ENCODE peak calls at places on chromosome 14, in five cellular contexts. M is AG04450, H is astrocyte, N is astrocyte of the spinal cord, X is left ventricle myocardium inferior. T is an unnamed sample.

GRCh38 chr14:45201908-45202307 is 51.1 kb downstream of the MIS18BP1 start:
- DNase-seq in M (no peak), H (peak), N (peak), X (no peak), T (no peak)

GRCh38 chr14:102209224-102209966 is 69.7 kb downstream of the WDR20 start:
- DNase-seq in M (no peak), H (no peak), N (no peak), X (no peak), T (no peak)

GRCh38 chr14:89639687-89640086 is 222.7 kb upstream of the FOXN3 start:
- DNase-seq in M (no peak), H (no peak), N (no peak), X (no peak), T (no peak)

GRCh38 chr14:88551094-88551870 is 3.5 kb downstream of the PTPN21 start:
- DNase-seq in M (peak), H (peak), N (peak), X (peak), T (no peak)

GRCh38 chr14:104791425-104791824 is 4.1 kb downstream of the AKT1 start:
- DNase-seq in M (no peak), H (no peak), N (no peak), X (no peak), T (no peak)

GRCh38 chr14:80364274-80364673 is 153.0 kb upstream of the DIO2 start:
- DNase-seq in M (no peak), H (peak), N (peak), X (no peak), T (no peak)

GRCh38 chr14:64422006-64422405 is 33.9 kb downstream of the MTHFD1 start:
- DNase-seq in M (no peak), H (no peak), N (no peak), X (no peak), T (no peak)

GRCh38 chr14:35512765-35513164 is 21.2 kb upstream of the INSM2 start:
- DNase-seq in M (no peak), H (no peak), N (no peak), X (no peak), T (no peak)

GRCh38 chr14:71566276-71566675 is 366.0 kb upstream of the RGS6 start:
- DNase-seq in M (no peak), H (no peak), N (no peak), X (no peak), T (no peak)

GRCh38 chr14:59787045-59787674 is 83.4 kb downstream of the RTN1 start:
- DNase-seq in M (no peak), H (no peak), N (peak), X (no peak), T (no peak)

GRCh38 chr14:99514552-99515300 is 33.5 kb downstream of the CCNK start:
- DNase-seq in M (no peak), H (no peak), N (no peak), X (no peak), T (no peak)

GRCh38 chr14:95480109-95480886 is 36.2 kb downstream of the SYNE3 start:
- DNase-seq in M (no peak), H (no peak), N (no peak), X (peak), T (peak)

GRCh38 chr14:23654231-23654630 is 18.1 kb downstream of the DHRS2 start:
- DNase-seq in M (no peak), H (no peak), N (no peak), X (no peak), T (no peak)

GRCh38 chr14:36383674-36384421 is 63.4 kb upstream of the MBIP start:
- DNase-seq in M (no peak), H (no peak), N (no peak), X (peak), T (no peak)

GRCh38 chr14:97976861-97977260 is 1179.7 kb downstream of the VRK1 start:
- DNase-seq in M (no peak), H (no peak), N (no peak), X (peak), T (no peak)

GRCh38 chr14:36647827-36648753 is 13.6 kb upstream of the PAX9 start:
- DNase-seq in M (no peak), H (peak), N (peak), X (no peak), T (no peak)

GRCh38 chr14:26601856-26602255 is 4.0 kb upstream of the NOVA1 start:
- DNase-seq in M (no peak), H (no peak), N (no peak), X (no peak), T (no peak)

GRCh38 chr14:72663956-72664650 is 229.8 kb downstream of the DPF3 start:
- DNase-seq in M (no peak), H (peak), N (no peak), X (no peak), T (no peak)

GRCh38 chr14:102975662-102976061 is 53.2 kb downstream of the AMN start:
- DNase-seq in M (no peak), H (no peak), N (no peak), X (no peak), T (no peak)

GRCh38 chr14:104885031-104885972 is 20.2 kb downstream of the CEP170B start:
- DNase-seq in M (no peak), H (no peak), N (no peak), X (peak), T (peak)

GRCh38 chr14:54047645-54048308 is 91.2 kb upstream of the BMP4 start:
- DNase-seq in M (no peak), H (no peak), N (no peak), X (no peak), T (no peak)

GRCh38 chr14:99030436-99030835 is 241.6 kb downstream of the BCL11B start:
- DNase-seq in M (no peak), H (no peak), N (no peak), X (no peak), T (no peak)

GRCh38 chr14:97116546-97116945 is 319.4 kb downstream of the VRK1 start:
- DNase-seq in M (no peak), H (no peak), N (no peak), X (no peak), T (no peak)

GRCh38 chr14:74953686-74954085 is 1.7 kb downstream of the PGF start:
- DNase-seq in M (no peak), H (no peak), N (no peak), X (no peak), T (no peak)
- H3K4me3 ChIP-seq in M (no peak), H (peak), N (peak), X (peak), T (no peak)

GRCh38 chr14:49770212-49770817 is 2.4 kb downstream of the KLHDC2 start:
- DNase-seq in M (no peak), H (peak), N (peak), X (no peak), T (no peak)

GRCh38 chr14:49768301-49769121 is 558 bp downstream of the KLHDC2 start:
- DNase-seq in M (no peak), H (peak), N (peak), X (peak), T (peak)

GRCh38 chr14:49769171-49769570 is 1.2 kb downstream of the KLHDC2 start:
- DNase-seq in M (no peak), H (peak), N (peak), X (no peak), T (no peak)

GRCh38 chr14:49767473-49768300 is at the start of gene KLHDC2:
- DNase-seq in M (peak), H (peak), N (peak), X (peak), T (peak)

DNA sequence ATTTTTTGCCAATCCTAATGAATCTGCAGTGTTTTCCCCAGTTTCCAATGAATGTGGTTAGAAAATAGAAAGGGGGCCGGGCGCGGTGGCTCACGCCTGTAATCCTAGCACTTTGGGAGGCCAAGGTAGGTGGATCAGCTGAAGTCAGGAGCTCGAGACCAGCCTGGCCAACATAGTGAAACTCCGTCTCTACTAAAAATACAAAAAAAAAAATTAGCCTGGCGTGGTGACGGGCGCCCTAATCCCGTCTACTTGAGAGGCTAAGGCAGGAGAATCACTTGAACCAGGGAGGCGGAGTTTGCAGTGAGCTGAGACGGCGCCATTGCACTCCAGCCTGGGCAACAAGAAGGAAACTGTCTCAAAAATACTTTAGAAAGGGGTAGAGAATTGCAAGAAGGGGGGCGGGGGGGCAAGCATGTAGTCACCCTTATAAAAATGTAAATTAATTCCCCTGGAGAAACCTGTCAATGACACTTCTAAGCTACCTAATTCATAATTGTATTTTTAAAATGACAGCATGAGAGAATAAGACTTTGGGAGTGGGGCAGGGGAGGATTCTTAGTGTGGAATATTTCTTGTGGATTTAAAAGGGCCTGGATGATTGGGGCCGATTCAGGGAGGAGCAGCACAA is 1.7 kb downstream of the KLHDC2 start:
- DNase-seq in M (no peak), H (no peak), N (no peak), X (no peak), T (no peak)
- H3K4me3 ChIP-seq in M (peak), H (peak), N (peak), X (peak), T (no peak)

GRCh38 chr14:52950410-52950897 is 396 bp downstream of the FERMT2 start:
- DNase-seq in M (no peak), H (peak), N (peak), X (peak), T (peak)

GRCh38 chr14:52949249-52949648 is 1.6 kb downstream of the FERMT2 start:
- DNase-seq in M (no peak), H (no peak), N (no peak), X (no peak), T (no peak)

GRCh38 chr14:52951730-52952481 is 1.1 kb upstream of the FERMT2 start:
- DNase-seq in M (peak), H (peak), N (peak), X (no peak), T (no peak)

GRCh38 chr14:52949711-52950409 is 990 bp downstream of the FERMT2 start:
- DNase-seq in M (no peak), H (peak), N (peak), X (no peak), T (no peak)

DNA sequence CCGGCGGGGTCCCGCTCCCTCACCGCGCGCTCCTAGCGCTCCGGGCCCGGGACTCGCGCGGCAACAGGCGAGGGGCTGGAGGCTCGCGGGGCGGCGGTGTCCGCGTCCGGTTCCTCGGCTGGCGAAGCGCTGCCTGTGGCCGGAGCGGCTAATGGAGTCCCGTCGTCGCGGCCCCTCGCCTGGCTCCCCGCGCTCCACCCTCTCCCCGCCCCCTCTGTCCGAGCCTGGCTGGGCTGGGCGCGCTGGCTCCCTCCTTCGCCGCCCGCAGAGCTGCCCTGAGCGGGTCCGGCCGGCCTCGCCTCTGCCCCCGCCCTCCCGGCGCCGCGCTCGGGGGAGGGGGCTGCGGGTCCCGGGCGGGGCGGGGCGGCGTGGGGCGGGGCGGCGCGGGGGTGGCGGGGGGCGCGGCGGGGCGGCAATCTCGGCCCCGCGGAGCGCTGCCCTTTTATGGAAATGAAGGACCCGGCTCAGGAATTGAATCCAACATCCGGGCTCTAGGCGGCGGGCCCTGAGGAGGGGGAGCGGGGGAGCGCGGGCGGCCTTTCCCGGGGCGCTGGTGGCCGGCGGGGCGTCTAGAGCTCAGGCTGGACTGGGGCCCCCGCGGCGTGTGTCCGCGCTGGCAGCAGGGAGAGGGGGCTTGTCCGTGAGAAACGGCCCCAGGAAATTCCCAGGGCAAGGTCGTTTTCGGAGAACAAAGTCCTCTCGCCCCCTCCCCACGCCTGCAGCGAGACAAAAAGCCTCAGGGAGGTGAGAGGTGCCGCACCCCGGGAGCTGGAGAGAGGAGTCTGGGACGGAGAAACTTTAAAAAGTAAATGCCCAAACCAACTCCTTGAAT is at the start of gene FERMT2:
- DNase-seq in M (peak), H (peak), N (peak), X (peak), T (peak)
- H3K4me3 ChIP-seq in M (peak), H (peak), N (peak), X (peak), T (peak)

GRCh38 chr14:100604126-100604501 is 16.9 kb upstream of the BEGAIN start:
- DNase-seq in M (no peak), H (no peak), N (no peak), X (no peak), T (no peak)
- H3K4me3 ChIP-seq in M (no peak), H (no peak), N (no peak), X (no peak), T (no peak)